ENCODE peak calls at places on chromosomes 5 and 9, in five cellular contexts. D is head of caudate nucleus, N is Right ventricle myocardium superior, U is ELF-1, P is stomach. J is an unnamed sample.

GRCh38 chr9:138101444-138102234 is 224.1 kb downstream of the CACNA1B start:
- DNase-seq in D (no peak), N (no peak), U (peak; percentile 20), P (peak; percentile 15), J (no peak)

GRCh38 chr5:159773062-159773924 is 143.0 kb upstream of the ADRA1B start:
- DNase-seq in D (peak; percentile 55), N (peak; percentile 86), U (peak; percentile 68), P (peak; percentile 77), J (peak; percentile 52)

GRCh38 chr5:35919191-35919590 is 19.2 kb downstream of the CAPSL start:
- DNase-seq in D (no peak), N (no peak), U (no peak), P (no peak), J (no peak)

GRCh38 chr9:32854271-32854670 is 70.9 kb downstream of the TMEM215 start:
- DNase-seq in D (no peak), N (no peak), U (no peak), P (no peak), J (no peak)

GRCh38 chr5:115456056-115456455 is 88.5 kb downstream of the FEM1C start:
- DNase-seq in D (no peak), N (no peak), U (no peak), P (no peak), J (no peak)

GRCh38 chr9:136140046-136140445 is 21.4 kb upstream of the TMEM250 start:
- DNase-seq in D (no peak), N (no peak), U (no peak), P (no peak), J (no peak)

GRCh38 chr9:69380811-69381210 is 55.8 kb downstream of the ENTREP1 start:
- DNase-seq in D (no peak), N (no peak), U (no peak), P (no peak), J (no peak)

GRCh38 chr5:126801992-126802294 is 25.0 kb downstream of the LMNB1 start:
- DNase-seq in D (no peak), N (no peak), U (no peak), P (no peak), J (no peak)

GRCh38 chr5:6435356-6435755 is 13.3 kb upstream of the UBE2QL1 start:
- DNase-seq in D (no peak), N (peak; percentile 49), U (peak; percentile 72), P (no peak), J (no peak)

GRCh38 chr5:171315386-171315891 is 6.4 kb downstream of the TLX3 start:
- DNase-seq in D (no peak), N (no peak), U (no peak), P (no peak), J (no peak)

GRCh38 chr9:75087279-75087823 is 604 bp downstream of the NMRK1 start:
- DNase-seq in D (no peak), N (no peak), U (peak; percentile 44), P (peak; percentile 58), J (peak; percentile 45)

GRCh38 chr5:139426222-139426885 is 13.0 kb downstream of the DNAJC18 start:
- DNase-seq in D (no peak), N (no peak), U (no peak), P (no peak), J (no peak)

GRCh38 chr5:96680759-96681158 is 18.6 kb downstream of the CAST start:
- DNase-seq in D (no peak), N (no peak), U (no peak), P (no peak), J (no peak)

GRCh38 chr9:128246471-128246870 is 29.3 kb downstream of the GOLGA2 start:
- DNase-seq in D (no peak), N (no peak), U (no peak), P (no peak), J (no peak)

GRCh38 chr9:23820731-23821399 is 5.2 kb downstream of the ELAVL2 start:
- DNase-seq in D (no peak), N (no peak), U (peak; percentile 13), P (no peak), J (no peak)